ENCODE peak calls at places on chromosomes 6 and 20, in five cellular contexts. I is fibroblast of lung, F is pancreas, L is SK-N-SH, G is adrenal gland. A is an unnamed sample.
A peak's percentile ranks its signal among the peaks of the same experiment; 100 is the strongest.

GRCh38 chr6:117504478-117505144 is 22.1 kb downstream of the DCBLD1 start:
- DNase-seq in L (no peak), I (no peak), G (no peak), F (no peak), A (no peak)

GRCh38 chr6:35295036-35295435 is 2.6 kb upstream of the DEF6 start:
- DNase-seq in F (peak; percentile 60), L (no peak), G (no peak), I (no peak), A (no peak)

GRCh38 chr6:30947231-30947630 is 6.5 kb downstream of the MUCL3 start:
- DNase-seq in G (no peak), F (no peak), I (no peak), L (no peak), A (no peak)

GRCh38 chr6:135014353-135014832 is 40.2 kb downstream of the HBS1L start:
- DNase-seq in I (no peak), G (no peak), F (no peak), L (no peak), A (no peak)

GRCh38 chr20:38946836-38947235 is 15.3 kb upstream of the DHX35 start:
- DNase-seq in L (no peak), G (no peak), F (no peak), I (no peak), A (no peak)

GRCh38 chr20:57713505-57713903 is 3.7 kb upstream of the PMEPA1 start:
- DNase-seq in G (no peak), F (no peak), I (no peak), L (no peak), A (no peak)

GRCh38 chr6:89970609-89971337 is 76.5 kb downstream of the GJA10 start:
- DNase-seq in L (peak; percentile 67), G (peak; percentile 43), F (no peak), I (peak; percentile 78), A (no peak)

GRCh38 chr6:107179004-107179403 is 63.7 kb upstream of the BEND3 start:
- DNase-seq in L (no peak), I (peak; percentile 27), G (no peak), F (no peak), A (no peak)

GRCh38 chr6:14671261-14671681 is 553.7 kb downstream of the CD83 start:
- DNase-seq in F (no peak), I (peak; percentile 81), G (peak; percentile 45), L (no peak), A (peak; percentile 77)

GRCh38 chr6:41097467-41098090 is 24.8 kb downstream of the NFYA start:
- DNase-seq in L (no peak), G (no peak), F (no peak), I (peak; percentile 17), A (no peak)

GRCh38 chr6:138248011-138248410 is 29.7 kb upstream of the PBOV1 start:
- DNase-seq in L (no peak), I (no peak), G (no peak), F (peak; percentile 20), A (no peak)

GRCh38 chr6:163254341-163254835 is 160.1 kb upstream of the QKI start:
- DNase-seq in L (peak; percentile 53), G (no peak), I (no peak), F (no peak), A (no peak)

GRCh38 chr6:41937881-41938574 is 3.6 kb downstream of the CCND3 start:
- DNase-seq in G (no peak), L (no peak), F (no peak), I (peak; percentile 49), A (peak; percentile 33)

GRCh38 chr6:121491576-121491975 is 56.1 kb downstream of the GJA1 start:
- DNase-seq in I (no peak), G (no peak), L (no peak), F (no peak), A (no peak)

GRCh38 chr20:11454966-11455799 is 462.5 kb upstream of the BTBD3 start:
- DNase-seq in L (no peak), G (no peak), I (peak; percentile 66), F (no peak), A (peak; percentile 39)

GRCh38 chr20:16393297-16393696 is 180.0 kb downstream of the KIF16B start:
- DNase-seq in I (no peak), F (no peak), G (no peak), L (no peak), A (no peak)

GRCh38 chr6:167683028-167683862 is 143.5 kb upstream of the AFDN start:
- DNase-seq in L (no peak), G (peak; percentile 74), F (no peak), I (peak; percentile 22), A (peak; percentile 74)

GRCh38 chr6:11763460-11764249 is 14.9 kb downstream of the ADTRP start:
- DNase-seq in G (no peak), L (no peak), I (peak; percentile 46), F (no peak), A (no peak)

GRCh38 chr6:11759995-11760394 is 18.6 kb downstream of the ADTRP start:
- DNase-seq in I (no peak), F (no peak), L (no peak), G (no peak), A (no peak)

GRCh38 chr6:11762782-11763459 is 15.7 kb downstream of the ADTRP start:
- DNase-seq in L (no peak), I (no peak), F (no peak), G (no peak), A (no peak)

GRCh38 chr6:11764250-11764604 is 14.4 kb downstream of the ADTRP start:
- DNase-seq in G (no peak), L (no peak), I (no peak), F (no peak), A (no peak)

GRCh38 chr6:11761744-11762620 is 16.6 kb downstream of the ADTRP start:
- DNase-seq in G (no peak), I (no peak), L (no peak), F (no peak), A (no peak)
- H3K4me1 ChIP-seq in G (peaks cover 45% of the 10 kb centered on the region), I (peaks cover 5% of the 10 kb centered on the region), L (peaks cover 10% of the 10 kb centered on the region), F (peaks cover 35% of the 10 kb centered on the region), A (no peaks in the 10 kb centered on the region)

DNA sequence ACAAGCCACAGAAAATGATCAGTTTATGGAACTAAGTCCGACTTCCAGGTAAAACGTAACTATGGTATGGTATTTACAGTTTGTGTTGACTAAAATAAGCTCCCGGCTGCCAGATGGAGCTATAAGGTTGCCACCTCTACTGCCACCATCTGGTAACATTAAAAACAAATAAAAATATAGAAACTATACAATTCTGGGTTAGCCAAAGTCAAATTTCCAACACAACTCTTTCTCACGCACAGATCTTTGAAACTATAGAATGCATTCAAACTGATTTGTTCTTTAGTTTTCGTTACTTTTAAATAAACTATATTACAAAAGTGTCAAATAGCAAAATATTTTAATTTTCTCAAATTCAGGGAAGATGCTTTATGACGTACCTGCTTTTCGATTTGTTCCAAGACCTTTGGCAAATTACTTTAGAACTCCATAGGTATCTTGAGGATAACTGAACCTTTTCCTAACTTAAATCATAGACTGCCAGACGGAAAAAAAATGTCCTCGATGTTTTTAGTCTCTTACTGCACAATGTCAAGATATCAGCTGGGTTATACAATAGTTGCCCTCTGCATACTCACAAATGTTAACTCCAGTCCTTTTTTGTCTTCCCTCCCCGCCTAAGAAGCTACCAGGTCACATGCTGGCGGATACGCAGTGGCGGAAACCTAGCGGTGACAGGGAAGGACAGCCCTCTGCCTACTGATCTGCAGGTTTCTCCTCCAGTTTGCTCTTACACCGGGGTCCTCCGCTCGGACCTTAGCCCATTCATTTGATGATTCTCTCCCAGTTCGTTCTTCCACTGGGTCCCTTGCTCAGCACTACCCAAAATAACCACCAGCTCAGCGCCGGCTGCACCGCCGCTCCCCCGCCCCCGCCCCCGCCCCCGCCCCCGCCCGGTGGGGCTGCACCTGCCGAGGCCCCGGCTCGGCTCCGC is 888 bp downstream of the SLC17A5 start:
- DNase-seq in I (peak; percentile 36), L (peak; percentile 80), G (peak; percentile 63), F (peak; percentile 66), A (peak; percentile 41)
- H3K27ac ChIP-seq in I (peak overlapping the region; percentile 71), L (peak overlapping the region; percentile 67), G (no peak overlapping the region), F (peak overlapping the region; percentile 87), A (peak overlapping the region; percentile 97)

DNA sequence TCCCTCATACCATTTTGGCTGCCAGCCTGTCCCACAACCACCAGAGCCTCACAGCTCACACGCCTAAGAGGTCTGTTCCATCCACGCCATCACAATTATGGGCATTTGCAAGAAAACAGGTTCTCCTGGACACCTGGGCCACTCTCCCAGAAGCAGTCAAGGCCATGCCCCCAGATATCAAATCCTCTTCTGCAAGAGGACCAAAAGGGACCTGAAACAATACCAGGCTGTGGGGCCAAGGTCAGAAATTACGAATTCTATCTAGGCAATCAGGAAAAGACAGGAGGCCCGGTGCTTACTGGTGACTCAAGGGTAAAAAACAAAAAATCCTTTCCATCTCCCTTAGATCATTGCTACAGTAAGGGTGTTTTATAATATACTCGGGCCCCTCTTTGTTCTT is 69.8 kb downstream of the ZMYND8 start:
- DNase-seq in F (no peak), G (no peak), L (no peak), I (no peak), A (no peak)
- H3K36me3 ChIP-seq in F (peaks cover 9% of the 10 kb centered on the region), G (no peaks in the 10 kb centered on the region), L (peaks cover 64% of the 10 kb centered on the region), I (peaks cover 8% of the 10 kb centered on the region), A (no peaks in the 10 kb centered on the region)

DNA sequence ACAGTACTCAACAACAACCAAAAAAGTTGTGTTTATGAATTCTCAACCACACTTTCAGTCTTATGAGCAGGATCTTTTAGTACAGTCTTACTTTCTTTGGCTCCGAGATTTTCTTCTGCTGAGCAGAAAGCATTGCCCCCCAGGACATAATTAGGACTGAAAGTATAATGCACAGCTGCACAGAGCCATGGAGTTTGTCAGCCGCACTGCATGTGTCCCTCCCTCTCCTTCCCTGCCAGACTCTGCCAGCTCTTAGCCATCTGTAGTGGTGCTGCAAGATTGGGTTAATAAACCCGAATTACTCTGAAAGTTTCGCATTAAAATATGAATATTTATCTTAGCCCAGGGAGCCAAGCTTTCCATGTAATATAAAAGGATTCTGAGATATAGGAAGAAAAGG is 179.6 kb upstream of the PTCHD4 start:
- DNase-seq in G (no peak), L (no peak), F (no peak), I (no peak), A (no peak)
- H3K4me1 ChIP-seq in G (no peaks in the 10 kb centered on the region), L (no peaks in the 10 kb centered on the region), F (no peaks in the 10 kb centered on the region), I (no peaks in the 10 kb centered on the region), A (no peaks in the 10 kb centered on the region)

GRCh38 chr6:890201-890600 is 197.3 kb upstream of the EXOC2 start:
- DNase-seq in I (no peak), G (no peak), F (no peak), L (no peak), A (no peak)
- H3K27ac ChIP-seq in I (no peak overlapping the region), G (no peak overlapping the region), F (no peak overlapping the region), L (no peak overlapping the region), A (no peak overlapping the region)

GRCh38 chr6:43444601-43445000 is 10.7 kb downstream of the DLK2 start:
- DNase-seq in F (no peak), L (peak; percentile 11), I (no peak), G (no peak), A (no peak)

GRCh38 chr6:43445576-43445975 is 9.8 kb downstream of the DLK2 start:
- DNase-seq in L (no peak), G (no peak), F (peak; percentile 51), I (no peak), A (no peak)

GRCh38 chr6:43450699-43451131 is 4.6 kb downstream of the DLK2 start:
- DNase-seq in F (peak; percentile 65), I (no peak), G (no peak), L (no peak), A (no peak)

GRCh38 chr6:43448916-43449315 is 6.4 kb downstream of the DLK2 start:
- DNase-seq in G (no peak), I (no peak), L (no peak), F (peak; percentile 24), A (no peak)

GRCh38 chr6:43447604-43448003 is 7.7 kb downstream of the DLK2 start:
- DNase-seq in F (peak; percentile 51), I (no peak), G (no peak), L (no peak), A (no peak)
- H3K36me3 ChIP-seq in F (no peaks in the 10 kb centered on the region), I (peaks cover 12% of the 10 kb centered on the region), G (no peaks in the 10 kb centered on the region), L (peaks cover 54% of the 10 kb centered on the region), A (no peaks in the 10 kb centered on the region)

A was measured in uterus.